ENCODE peak calls at places on chromosomes 4 and X, in four cellular contexts. One of them, this sample, is unnamed.

GRCh38 chrX:17412692-17413091 is 37.7 kb downstream of the NHS start:
- DNase-seq in stimulated activated naive CD4-positive, alpha-beta T cell: no peak
- DNase-seq in nephron progenitor cell: no peak
- DNase-seq in activated CD4-positive, alpha-beta T cell treated with anti-CD3 and anti-CD28 coated beads, Interleukin-2, amount 50 U/mL, for 1 hour: no peak
- DNase-seq in this sample: peak

GRCh38 chr4:143486314-143486713 is 27.2 kb upstream of the SMARCA5 start:
- DNase-seq in stimulated activated naive CD4-positive, alpha-beta T cell: no peak
- DNase-seq in nephron progenitor cell: no peak
- DNase-seq in activated CD4-positive, alpha-beta T cell treated with anti-CD3 and anti-CD28 coated beads, Interleukin-2, amount 50 U/mL, for 1 hour: no peak
- DNase-seq in this sample: no peak

GRCh38 chr4:53688186-53688790 is 97.0 kb upstream of the LNX1 start:
- DNase-seq in stimulated activated naive CD4-positive, alpha-beta T cell: no peak
- DNase-seq in nephron progenitor cell: no peak
- DNase-seq in activated CD4-positive, alpha-beta T cell treated with anti-CD3 and anti-CD28 coated beads, Interleukin-2, amount 50 U/mL, for 1 hour: no peak
- DNase-seq in this sample: peak

GRCh38 chrX:11998944-11999343 is 139.3 kb upstream of the FRMPD4 start:
- DNase-seq in stimulated activated naive CD4-positive, alpha-beta T cell: no peak
- DNase-seq in nephron progenitor cell: no peak
- DNase-seq in activated CD4-positive, alpha-beta T cell treated with anti-CD3 and anti-CD28 coated beads, Interleukin-2, amount 50 U/mL, for 1 hour: no peak
- DNase-seq in this sample: no peak

GRCh38 chrX:482702-483203 is 96.0 kb upstream of the PPP2R3B start:
- DNase-seq in stimulated activated naive CD4-positive, alpha-beta T cell: no peak
- DNase-seq in nephron progenitor cell: no peak
- DNase-seq in activated CD4-positive, alpha-beta T cell treated with anti-CD3 and anti-CD28 coated beads, Interleukin-2, amount 50 U/mL, for 1 hour: no peak
- DNase-seq in this sample: no peak

GRCh38 chr4:31089815-31090214 is 369.6 kb downstream of the PCDH7 start:
- DNase-seq in stimulated activated naive CD4-positive, alpha-beta T cell: no peak
- DNase-seq in nephron progenitor cell: no peak
- DNase-seq in activated CD4-positive, alpha-beta T cell treated with anti-CD3 and anti-CD28 coated beads, Interleukin-2, amount 50 U/mL, for 1 hour: no peak
- DNase-seq in this sample: no peak

GRCh38 chrX:78307665-78308064 is 19.7 kb downstream of the CYSLTR1 start:
- DNase-seq in stimulated activated naive CD4-positive, alpha-beta T cell: no peak
- DNase-seq in nephron progenitor cell: no peak
- DNase-seq in activated CD4-positive, alpha-beta T cell treated with anti-CD3 and anti-CD28 coated beads, Interleukin-2, amount 50 U/mL, for 1 hour: no peak
- DNase-seq in this sample: no peak

GRCh38 chr4:173866289-173866688 is 336.3 kb upstream of the HAND2 start:
- DNase-seq in stimulated activated naive CD4-positive, alpha-beta T cell: no peak
- DNase-seq in nephron progenitor cell: no peak
- DNase-seq in activated CD4-positive, alpha-beta T cell treated with anti-CD3 and anti-CD28 coated beads, Interleukin-2, amount 50 U/mL, for 1 hour: no peak
- DNase-seq in this sample: no peak

GRCh38 chrX:31293409-31293808 is 221.6 kb upstream of the FTHL17 start:
- DNase-seq in stimulated activated naive CD4-positive, alpha-beta T cell: no peak
- DNase-seq in nephron progenitor cell: no peak
- DNase-seq in activated CD4-positive, alpha-beta T cell treated with anti-CD3 and anti-CD28 coated beads, Interleukin-2, amount 50 U/mL, for 1 hour: no peak
- DNase-seq in this sample: no peak

GRCh38 chrX:136691028-136691809 is 43.3 kb downstream of the CD40LG start:
- DNase-seq in stimulated activated naive CD4-positive, alpha-beta T cell: no peak
- DNase-seq in nephron progenitor cell: no peak
- DNase-seq in activated CD4-positive, alpha-beta T cell treated with anti-CD3 and anti-CD28 coated beads, Interleukin-2, amount 50 U/mL, for 1 hour: no peak
- DNase-seq in this sample: no peak

GRCh38 chr4:53906786-53907185 is 157.6 kb downstream of the CHIC2 start:
- DNase-seq in stimulated activated naive CD4-positive, alpha-beta T cell: no peak
- DNase-seq in nephron progenitor cell: no peak
- DNase-seq in activated CD4-positive, alpha-beta T cell treated with anti-CD3 and anti-CD28 coated beads, Interleukin-2, amount 50 U/mL, for 1 hour: no peak
- DNase-seq in this sample: no peak

GRCh38 chr4:101205878-101206277 is 141.4 kb downstream of the PPP3CA start:
- DNase-seq in stimulated activated naive CD4-positive, alpha-beta T cell: no peak
- DNase-seq in nephron progenitor cell: no peak
- DNase-seq in activated CD4-positive, alpha-beta T cell treated with anti-CD3 and anti-CD28 coated beads, Interleukin-2, amount 50 U/mL, for 1 hour: peak
- DNase-seq in this sample: no peak